ENCODE peak calls at places on chromosomes 11 and 22, in nine cellular contexts. One of them, this sample, is unnamed.
A peak's percentile ranks its signal among the peaks of the same experiment; 100 is the strongest.

GRCh38 chr11:116724813-116725212 is 48.0 kb downstream of the BUD13 start:
- DNase-seq in colonic mucosa: no peak
- DNase-seq in adrenal gland: no peak
- DNase-seq in lower lobe of right lung: no peak
- DNase-seq in fibroblast of lung: no peak
- DNase-seq in sigmoid colon: no peak
- DNase-seq in transverse colon: no peak
- DNase-seq in heart left ventricle: no peak
- DNase-seq in neural progenitor cell: no peak
- DNase-seq in this sample: no peak

GRCh38 chr11:131859811-131860210 is 489.4 kb downstream of the NTM start:
- DNase-seq in sigmoid colon: no peak
- DNase-seq in transverse colon: no peak
- DNase-seq in adrenal gland: no peak
- DNase-seq in heart left ventricle: no peak
- DNase-seq in lower lobe of right lung: no peak
- DNase-seq in fibroblast of lung: peak; percentile 20
- DNase-seq in colonic mucosa: no peak
- DNase-seq in neural progenitor cell: no peak
- DNase-seq in this sample: no peak

GRCh38 chr11:35334385-35335090 is 84.8 kb downstream of the SLC1A2 start:
- DNase-seq in lower lobe of right lung: no peak
- DNase-seq in fibroblast of lung: no peak
- DNase-seq in sigmoid colon: no peak
- DNase-seq in colonic mucosa: no peak
- DNase-seq in heart left ventricle: no peak
- DNase-seq in adrenal gland: no peak
- DNase-seq in transverse colon: no peak
- DNase-seq in neural progenitor cell: no peak
- DNase-seq in this sample: peak; percentile 73

GRCh38 chr11:118080296-118080695 is 3.4 kb downstream of the TMPRSS4 start:
- DNase-seq in colonic mucosa: no peak
- DNase-seq in neural progenitor cell: no peak
- DNase-seq in sigmoid colon: no peak
- DNase-seq in fibroblast of lung: no peak
- DNase-seq in heart left ventricle: no peak
- DNase-seq in adrenal gland: no peak
- DNase-seq in lower lobe of right lung: no peak
- DNase-seq in transverse colon: no peak
- DNase-seq in this sample: no peak

GRCh38 chr22:37166675-37167066 is 17.0 kb upstream of the IL2RB start:
- DNase-seq in sigmoid colon: peak; percentile 93
- DNase-seq in adrenal gland: peak; percentile 89
- DNase-seq in neural progenitor cell: peak; percentile 86
- DNase-seq in heart left ventricle: peak; percentile 90
- DNase-seq in transverse colon: peak; percentile 91
- DNase-seq in lower lobe of right lung: peak; percentile 90
- DNase-seq in colonic mucosa: peak; percentile 91
- DNase-seq in fibroblast of lung: peak; percentile 69
- DNase-seq in this sample: peak; percentile 44

GRCh38 chr22:21652010-21652546 is 10.0 kb downstream of the SDF2L1 start:
- DNase-seq in lower lobe of right lung: peak; percentile 91
- DNase-seq in neural progenitor cell: peak; percentile 96
- DNase-seq in colonic mucosa: peak; percentile 94
- DNase-seq in heart left ventricle: peak; percentile 93
- DNase-seq in transverse colon: peak; percentile 86
- DNase-seq in sigmoid colon: peak; percentile 94
- DNase-seq in adrenal gland: peak; percentile 87
- DNase-seq in fibroblast of lung: peak; percentile 83
- DNase-seq in this sample: peak; percentile 69

GRCh38 chr22:49767355-49768062 is 60.2 kb downstream of the BRD1 start:
- DNase-seq in heart left ventricle: no peak
- DNase-seq in neural progenitor cell: peak; percentile 69
- DNase-seq in sigmoid colon: peak; percentile 61
- DNase-seq in transverse colon: peak; percentile 13
- DNase-seq in lower lobe of right lung: peak; percentile 50
- DNase-seq in fibroblast of lung: peak; percentile 69
- DNase-seq in adrenal gland: no peak
- DNase-seq in colonic mucosa: no peak
- DNase-seq in this sample: peak; percentile 64

GRCh38 chr11:99020324-99021225 is at the start of gene CNTN5:
- DNase-seq in colonic mucosa: peak; percentile 20
- DNase-seq in heart left ventricle: peak; percentile 39
- DNase-seq in transverse colon: peak; percentile 13
- DNase-seq in lower lobe of right lung: peak; percentile 53
- DNase-seq in sigmoid colon: no peak
- DNase-seq in neural progenitor cell: peak; percentile 85
- DNase-seq in fibroblast of lung: peak; percentile 42
- DNase-seq in adrenal gland: peak; percentile 26
- DNase-seq in this sample: peak; percentile 7

GRCh38 chr22:26555478-26555877 is 34.5 kb downstream of the TPST2 start:
- DNase-seq in transverse colon: no peak
- DNase-seq in heart left ventricle: peak; percentile 72
- DNase-seq in lower lobe of right lung: no peak
- DNase-seq in neural progenitor cell: no peak
- DNase-seq in colonic mucosa: no peak
- DNase-seq in fibroblast of lung: no peak
- DNase-seq in sigmoid colon: no peak
- DNase-seq in adrenal gland: peak; percentile 45
- DNase-seq in this sample: no peak

GRCh38 chr11:126765196-126765595 is 235.4 kb downstream of the KIRREL3 start:
- DNase-seq in adrenal gland: no peak
- DNase-seq in sigmoid colon: no peak
- DNase-seq in transverse colon: no peak
- DNase-seq in neural progenitor cell: no peak
- DNase-seq in heart left ventricle: no peak
- DNase-seq in colonic mucosa: no peak
- DNase-seq in lower lobe of right lung: no peak
- DNase-seq in fibroblast of lung: no peak
- DNase-seq in this sample: no peak

GRCh38 chr11:58905716-58906547 is 33.4 kb upstream of the GLYATL1 start:
- DNase-seq in colonic mucosa: peak; percentile 84
- DNase-seq in lower lobe of right lung: no peak
- DNase-seq in sigmoid colon: no peak
- DNase-seq in neural progenitor cell: peak; percentile 92
- DNase-seq in heart left ventricle: peak; percentile 63
- DNase-seq in transverse colon: peak; percentile 50
- DNase-seq in fibroblast of lung: peak; percentile 94
- DNase-seq in adrenal gland: peak; percentile 25
- DNase-seq in this sample: peak; percentile 78

GRCh38 chr11:58898106-58898505 is 41.2 kb upstream of the GLYATL1 start:
- DNase-seq in lower lobe of right lung: no peak
- DNase-seq in sigmoid colon: no peak
- DNase-seq in colonic mucosa: no peak
- DNase-seq in neural progenitor cell: no peak
- DNase-seq in adrenal gland: no peak
- DNase-seq in fibroblast of lung: no peak
- DNase-seq in transverse colon: no peak
- DNase-seq in heart left ventricle: no peak
- DNase-seq in this sample: no peak

GRCh38 chr11:58905141-58905715 is 34.1 kb upstream of the GLYATL1 start:
- DNase-seq in sigmoid colon: no peak
- DNase-seq in lower lobe of right lung: peak; percentile 46
- DNase-seq in colonic mucosa: peak; percentile 41
- DNase-seq in adrenal gland: no peak
- DNase-seq in heart left ventricle: peak; percentile 59
- DNase-seq in transverse colon: no peak
- DNase-seq in neural progenitor cell: peak; percentile 81
- DNase-seq in fibroblast of lung: peak; percentile 66
- DNase-seq in this sample: peak; percentile 23

GRCh38 chr11:58902881-58903280 is 36.4 kb upstream of the GLYATL1 start:
- DNase-seq in colonic mucosa: no peak
- DNase-seq in neural progenitor cell: no peak
- DNase-seq in heart left ventricle: no peak
- DNase-seq in transverse colon: no peak
- DNase-seq in adrenal gland: no peak
- DNase-seq in fibroblast of lung: no peak
- DNase-seq in sigmoid colon: no peak
- DNase-seq in lower lobe of right lung: no peak
- DNase-seq in this sample: no peak

GRCh38 chr11:58900479-58901420 is 38.5 kb upstream of the GLYATL1 start:
- DNase-seq in heart left ventricle: peak; percentile 59
- DNase-seq in adrenal gland: peak; percentile 65
- DNase-seq in sigmoid colon: no peak
- DNase-seq in fibroblast of lung: peak; percentile 90
- DNase-seq in lower lobe of right lung: peak; percentile 75
- DNase-seq in colonic mucosa: peak; percentile 90
- DNase-seq in neural progenitor cell: peak; percentile 93
- DNase-seq in transverse colon: peak; percentile 82
- DNase-seq in this sample: peak; percentile 75
- TF ChIP-seq CTCF in heart left ventricle: peak; percentile 30
- TF ChIP-seq CTCF in adrenal gland: peak; percentile 39
- TF ChIP-seq CTCF in sigmoid colon: no peak
- TF ChIP-seq CTCF in fibroblast of lung: peak; percentile 78
- TF ChIP-seq CTCF in lower lobe of right lung: peak; percentile 44
- TF ChIP-seq CTCF in colonic mucosa: peak; percentile 16
- TF ChIP-seq CTCF in neural progenitor cell: peak; percentile 82
- TF ChIP-seq CTCF in transverse colon: peak; percentile 49
- TF ChIP-seq CTCF in this sample: peak; percentile 74

GRCh38 chr11:18011633-18012313 is 1.1 kb downstream of the SERGEF start:
- DNase-seq in colonic mucosa: peak; percentile 20
- DNase-seq in heart left ventricle: peak; percentile 19
- DNase-seq in fibroblast of lung: no peak
- DNase-seq in neural progenitor cell: peak; percentile 15
- DNase-seq in sigmoid colon: no peak
- DNase-seq in transverse colon: no peak
- DNase-seq in lower lobe of right lung: no peak
- DNase-seq in adrenal gland: no peak
- DNase-seq in this sample: no peak
- H3K4me3 ChIP-seq in colonic mucosa: peak overlapping the region; percentile 84
- H3K4me3 ChIP-seq in heart left ventricle: peak overlapping the region; percentile 82
- H3K4me3 ChIP-seq in fibroblast of lung: peak overlapping the region; percentile 60
- H3K4me3 ChIP-seq in neural progenitor cell: peak overlapping the region; percentile 92
- H3K4me3 ChIP-seq in sigmoid colon: peak overlapping the region; percentile 60
- H3K4me3 ChIP-seq in transverse colon: peak overlapping the region; percentile 67
- H3K4me3 ChIP-seq in lower lobe of right lung: peak overlapping the region; percentile 85
- H3K4me3 ChIP-seq in adrenal gland: no peak overlapping the region
- H3K4me3 ChIP-seq in this sample: peak overlapping the region; percentile 84

GRCh38 chr22:19134176-19134831 is 3.2 kb downstream of the TSSK2 start:
- DNase-seq in sigmoid colon: no peak
- DNase-seq in fibroblast of lung: no peak
- DNase-seq in adrenal gland: no peak
- DNase-seq in transverse colon: no peak
- DNase-seq in colonic mucosa: no peak
- DNase-seq in heart left ventricle: no peak
- DNase-seq in neural progenitor cell: no peak
- DNase-seq in lower lobe of right lung: no peak
- DNase-seq in this sample: no peak
- H3K36me3 ChIP-seq in sigmoid colon: peaks cover 53% of the 10 kb centered on the region
- H3K36me3 ChIP-seq in fibroblast of lung: peaks cover 18% of the 10 kb centered on the region
- H3K36me3 ChIP-seq in adrenal gland: no peaks in the 10 kb centered on the region
- H3K36me3 ChIP-seq in transverse colon: peaks cover 23% of the 10 kb centered on the region
- H3K36me3 ChIP-seq in colonic mucosa: peaks cover 19% of the 10 kb centered on the region
- H3K36me3 ChIP-seq in heart left ventricle: peaks cover 74% of the 10 kb centered on the region
- H3K36me3 ChIP-seq in neural progenitor cell: no peaks in the 10 kb centered on the region
- H3K36me3 ChIP-seq in lower lobe of right lung: peaks cover 67% of the 10 kb centered on the region
- H3K36me3 ChIP-seq in this sample: peaks cover 30% of the 10 kb centered on the region

DNA sequence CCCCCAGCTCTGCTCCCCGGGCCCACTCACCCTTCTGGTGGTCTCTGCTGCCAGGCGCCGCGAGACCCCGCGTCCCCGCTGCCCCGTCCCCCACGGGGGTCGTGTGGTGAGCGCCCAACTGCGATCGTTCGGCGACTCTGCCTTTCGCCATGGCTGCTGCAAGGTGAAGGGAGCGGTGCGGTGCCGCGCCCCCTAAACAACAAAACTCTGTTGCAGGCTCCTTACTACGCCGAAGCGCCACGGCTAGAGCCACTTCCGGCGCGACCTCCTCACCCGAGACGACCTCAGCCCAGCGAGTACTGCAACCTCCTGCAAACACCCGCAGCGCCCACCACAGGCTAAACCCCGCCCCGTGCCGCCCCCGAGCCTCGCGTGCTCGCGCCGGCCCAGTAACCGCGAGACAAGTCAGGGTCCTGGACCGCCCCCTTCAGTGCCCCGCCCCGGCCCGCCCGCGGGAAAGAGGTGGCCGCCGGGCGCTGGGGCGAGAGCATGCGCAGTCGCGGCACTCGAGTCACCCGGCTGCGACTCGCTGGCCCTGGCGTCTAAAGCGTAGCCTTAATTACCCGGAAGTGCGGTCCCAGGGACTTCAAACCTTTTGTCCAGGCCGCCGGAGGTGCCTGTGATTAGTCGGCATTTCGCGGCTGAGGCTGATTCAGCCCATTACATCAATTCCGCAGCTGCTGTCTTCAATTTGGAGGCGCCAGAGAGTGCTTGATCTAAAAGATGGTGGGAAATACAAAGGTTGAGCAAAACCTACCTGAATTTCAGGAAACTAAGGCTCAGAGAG is at the start of gene TMEM41B:
- DNase-seq in sigmoid colon: peak; percentile 98
- DNase-seq in lower lobe of right lung: peak; percentile 99
- DNase-seq in neural progenitor cell: peak; percentile 99
- DNase-seq in heart left ventricle: peak; percentile 98
- DNase-seq in transverse colon: peak; percentile 98
- DNase-seq in adrenal gland: peak; percentile 99
- DNase-seq in colonic mucosa: peak; percentile 99
- DNase-seq in fibroblast of lung: peak; percentile 95
- DNase-seq in this sample: peak; percentile 96
- TF ChIP-seq CTCF in sigmoid colon: no peak
- TF ChIP-seq CTCF in lower lobe of right lung: peak; percentile 6
- TF ChIP-seq CTCF in neural progenitor cell: no peak
- TF ChIP-seq CTCF in heart left ventricle: no peak
- TF ChIP-seq CTCF in transverse colon: no peak
- TF ChIP-seq CTCF in adrenal gland: no peak
- TF ChIP-seq CTCF in colonic mucosa: no peak
- TF ChIP-seq CTCF in fibroblast of lung: no peak
- TF ChIP-seq CTCF in this sample: no peak

DNA sequence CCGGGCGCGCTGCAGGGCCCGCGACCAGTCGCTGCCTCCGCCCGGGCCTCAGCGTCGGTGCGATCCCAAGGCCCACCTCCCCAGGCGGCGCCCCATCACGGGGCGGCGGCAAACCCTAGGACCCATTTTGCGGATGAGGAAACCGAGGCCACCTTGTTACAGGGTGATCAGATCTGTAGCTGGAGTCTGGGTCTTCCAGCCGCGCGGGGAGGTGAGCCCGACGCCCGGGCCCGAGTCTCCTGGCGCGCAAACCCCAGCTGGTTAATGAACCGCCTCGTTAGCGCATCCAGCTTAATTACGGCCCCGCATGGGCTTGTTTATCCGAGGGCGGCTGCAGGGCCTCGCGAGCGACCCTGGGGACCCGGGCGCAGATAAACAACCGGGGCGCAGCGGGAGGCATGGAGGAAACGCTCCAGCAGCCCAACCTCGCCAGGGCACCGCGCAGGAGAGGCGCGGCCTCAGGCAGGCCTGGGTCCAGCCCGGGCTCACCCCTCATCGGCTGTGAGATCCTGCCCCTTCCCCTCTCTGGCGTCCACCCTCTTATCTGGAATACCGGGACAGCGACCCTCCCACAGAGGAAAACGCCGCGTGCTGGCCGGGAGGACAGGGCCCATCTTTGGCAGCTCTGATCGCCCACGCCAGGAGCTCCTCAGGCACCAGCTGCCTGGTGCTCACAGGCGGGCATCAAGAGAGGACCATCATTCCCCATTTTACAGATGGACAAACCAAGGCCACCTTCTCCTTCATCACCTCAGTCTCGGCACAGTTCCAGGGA is 14.7 kb downstream of the OTUB1 start:
- DNase-seq in fibroblast of lung: no peak
- DNase-seq in neural progenitor cell: peak; percentile 38
- DNase-seq in transverse colon: no peak
- DNase-seq in sigmoid colon: no peak
- DNase-seq in adrenal gland: no peak
- DNase-seq in lower lobe of right lung: peak; percentile 47
- DNase-seq in heart left ventricle: no peak
- DNase-seq in colonic mucosa: no peak
- DNase-seq in this sample: no peak
- H3K4me3 ChIP-seq in fibroblast of lung: no peak overlapping the region
- H3K4me3 ChIP-seq in neural progenitor cell: peak overlapping the region; percentile 55
- H3K4me3 ChIP-seq in transverse colon: peak overlapping the region; percentile 29
- H3K4me3 ChIP-seq in sigmoid colon: no peak overlapping the region
- H3K4me3 ChIP-seq in adrenal gland: no peak overlapping the region
- H3K4me3 ChIP-seq in lower lobe of right lung: peak overlapping the region; percentile 47
- H3K4me3 ChIP-seq in heart left ventricle: peak overlapping the region; percentile 47
- H3K4me3 ChIP-seq in colonic mucosa: peak overlapping the region; percentile 30
- H3K4me3 ChIP-seq in this sample: peak overlapping the region; percentile 18